ENCODE peak calls at places on chromosomes 5 and 9, in seven cellular contexts. P, Q, Z, D, C, G and A are unnamed samples.

GRCh38 chr5:170109059-170110031 is 3.6 kb downstream of the FOXI1 start:
- DNase-seq in Z (peak), D (no peak), G (no peak), C (no peak), Q (no peak), P (no peak), A (no peak)

GRCh38 chr5:148949871-148950863 is 112.7 kb downstream of the SH3TC2 start:
- DNase-seq in G (no peak), Z (no peak), D (no peak), P (no peak), C (no peak), Q (no peak), A (peak)

GRCh38 chr5:132829742-132830435 is 558 bp downstream of the SHROOM1 start:
- DNase-seq in Q (peak), D (peak), C (peak), Z (peak), G (peak), P (peak), A (peak)

GRCh38 chr5:177478711-177479646 is 5.5 kb upstream of the DBN1 start:
- DNase-seq in P (peak), Z (no peak), G (no peak), Q (no peak), D (no peak), C (no peak), A (peak)

GRCh38 chr5:136040746-136041415 is 12.1 kb downstream of the TGFBI start:
- DNase-seq in C (no peak), D (no peak), P (no peak), Q (no peak), Z (no peak), G (no peak), A (peak)

GRCh38 chr5:10301266-10301665 is 6.4 kb downstream of the CMBL start:
- DNase-seq in P (no peak), Z (no peak), D (no peak), G (peak), C (no peak), Q (no peak), A (peak)

GRCh38 chr9:78676009-78676408 is 379.1 kb downstream of the PSAT1 start:
- DNase-seq in D (no peak), Q (no peak), G (no peak), Z (no peak), C (no peak), P (no peak), A (no peak)

GRCh38 chr5:37816883-37817282 is 23.0 kb downstream of the GDNF start:
- DNase-seq in P (no peak), G (no peak), Z (no peak), C (no peak), D (peak), Q (no peak), A (no peak)

GRCh38 chr5:126446498-126447224 is 23.5 kb downstream of the GRAMD2B start:
- DNase-seq in Q (peak), D (no peak), C (no peak), P (no peak), Z (no peak), G (no peak), A (peak)

GRCh38 chr5:167603135-167603534 is 688.3 kb upstream of the WWC1 start:
- DNase-seq in Z (no peak), G (no peak), D (no peak), C (no peak), P (no peak), Q (no peak), A (no peak)

GRCh38 chr9:114621975-114622609 is 11.0 kb downstream of the TMEM268 start:
- DNase-seq in C (no peak), P (no peak), Q (no peak), G (no peak), D (no peak), Z (no peak), A (peak)

GRCh38 chr5:173968154-173968553 is 20.8 kb upstream of the C5orf47 start:
- DNase-seq in Q (no peak), G (no peak), P (no peak), Z (peak), D (peak), C (no peak), A (no peak)

GRCh38 chr5:40121236-40121635 is 558.5 kb upstream of the PTGER4 start:
- DNase-seq in C (no peak), Q (no peak), D (no peak), G (no peak), Z (no peak), P (no peak), A (no peak)

GRCh38 chr5:58334035-58334434 is 125.9 kb downstream of the PLK2 start:
- DNase-seq in D (no peak), P (no peak), Q (no peak), C (no peak), Z (no peak), G (no peak), A (no peak)

GRCh38 chr5:145587308-145588071 is 247.7 kb downstream of the PRELID2 start:
- DNase-seq in P (no peak), C (no peak), Z (no peak), Q (peak), G (no peak), D (no peak), A (no peak)

GRCh38 chr9:93248373-93248772 is 64.4 kb downstream of the WNK2 start:
- DNase-seq in Q (no peak), P (no peak), D (no peak), Z (no peak), G (no peak), C (no peak), A (no peak)

GRCh38 chr5:139821806-139822552 is 26.4 kb downstream of the PSD2 start:
- DNase-seq in Q (no peak), Z (no peak), D (no peak), C (no peak), G (no peak), P (no peak), A (no peak)

GRCh38 chr5:958701-959571 is 49.7 kb upstream of the NKD2 start:
- DNase-seq in C (no peak), Q (no peak), Z (peak), D (no peak), P (peak), G (peak), A (peak)

GRCh38 chr9:92745236-92745790 is 19.3 kb downstream of the BICD2 start:
- DNase-seq in P (no peak), Q (no peak), D (no peak), C (no peak), Z (no peak), G (no peak), A (no peak)

GRCh38 chr5:73120222-73121108 is at the start of gene TMEM171:
- DNase-seq in P (no peak), C (peak), D (peak), Q (peak), Z (peak), G (no peak), A (peak)

GRCh38 chr9:9275656-9276055 is 1337.1 kb downstream of the PTPRD start:
- DNase-seq in P (no peak), Q (no peak), C (no peak), Z (no peak), D (no peak), G (no peak), A (no peak)

GRCh38 chr5:171571663-171572062 is 152.2 kb downstream of the FGF18 start:
- DNase-seq in Z (no peak), P (no peak), D (no peak), Q (peak), G (no peak), C (no peak), A (no peak)

GRCh38 chr5:101932599-101932998 is 363.5 kb downstream of the SLCO4C1 start:
- DNase-seq in G (no peak), D (no peak), Z (no peak), C (no peak), Q (no peak), P (no peak), A (no peak)

GRCh38 chr9:126326228-126327015 is at the start of gene MVB12B:
- DNase-seq in Z (peak), Q (peak), C (peak), D (peak), P (peak), G (peak), A (peak)

GRCh38 chr5:69035665-69036064 is 58.1 kb upstream of the SLC30A5 start:
- DNase-seq in C (no peak), G (no peak), Q (no peak), Z (no peak), P (no peak), D (no peak), A (no peak)

GRCh38 chr5:139271201-139272027 is 22.1 kb upstream of the MATR3 start:
- DNase-seq in P (no peak), Z (no peak), G (no peak), D (no peak), C (no peak), Q (no peak), A (no peak)

GRCh38 chr9:135088979-135089847 is 1.7 kb downstream of the OLFM1 start:
- DNase-seq in G (no peak), Z (no peak), D (no peak), P (no peak), Q (no peak), C (no peak), A (no peak)

GRCh38 chr9:14212116-14212515 is 101.8 kb downstream of the NFIB start:
- DNase-seq in Q (no peak), P (no peak), G (no peak), D (no peak), Z (no peak), C (no peak), A (no peak)

GRCh38 chr5:68725905-68726683 is 367.7 kb upstream of the SLC30A5 start:
- DNase-seq in P (no peak), Z (no peak), C (no peak), D (no peak), Q (no peak), G (no peak), A (no peak)

GRCh38 chr5:178224403-178224802 is 8.2 kb downstream of the PHYKPL start:
- DNase-seq in D (no peak), Z (no peak), Q (no peak), P (no peak), G (no peak), C (no peak), A (no peak)

GRCh38 chr9:133090187-133090586 is 28.4 kb downstream of the CEL start:
- DNase-seq in Q (no peak), Z (no peak), D (peak), C (no peak), P (no peak), G (no peak), A (no peak)

GRCh38 chr5:132782101-132782500 is 5.1 kb upstream of the SEPTIN8 start:
- DNase-seq in P (no peak), Z (peak), G (no peak), C (no peak), Q (peak), D (no peak), A (no peak)

GRCh38 chr9:108101410-108101809 is 611.8 kb upstream of the KLF4 start:
- DNase-seq in C (no peak), Q (no peak), Z (no peak), G (no peak), D (no peak), P (no peak), A (no peak)

GRCh38 chr9:128863647-128864046 is 18.1 kb downstream of the KYAT1 start:
- DNase-seq in D (peak), G (peak), Z (peak), Q (peak), P (peak), C (peak), A (peak)

GRCh38 chr5:147388171-147388977 is 121.5 kb downstream of the DPYSL3 start:
- DNase-seq in P (no peak), C (no peak), Z (peak), D (no peak), Q (no peak), G (no peak), A (no peak)